ENCODE peak calls at places on chromosomes 6 and 20, in seven cellular contexts. H, M, Z, F, D, K and S are unnamed samples. For H3K4me1, the result is how much of the 10 kb centered on the place peaks cover.

GRCh38 chr20:1336699-1337387 is 7.9 kb upstream of the SDCBP2 start:
- DNase-seq in H (peak), M (peak), Z (peak), F (peak), D (peak), K (no peak), S (no peak)

GRCh38 chr20:15742627-15743026 is 830.6 kb downstream of the KIF16B start:
- DNase-seq in H (no peak), M (no peak), Z (no peak), F (no peak), D (no peak), K (no peak), S (no peak)

GRCh38 chr6:92922216-92922806 is 497.0 kb downstream of the EPHA7 start:
- DNase-seq in H (no peak), M (no peak), Z (no peak), F (no peak), D (no peak), K (no peak), S (no peak)

GRCh38 chr6:127201321-127201720 is 65.3 kb upstream of the RNF146 start:
- DNase-seq in H (no peak), M (no peak), Z (no peak), F (no peak), D (no peak), K (peak), S (no peak)

GRCh38 chr6:148997863-148998262 is 251.0 kb downstream of the UST start:
- DNase-seq in H (no peak), M (no peak), Z (no peak), F (no peak), D (no peak), K (no peak), S (no peak)

GRCh38 chr20:12345978-12346377 is 428.3 kb downstream of the BTBD3 start:
- DNase-seq in H (no peak), M (no peak), Z (no peak), F (no peak), D (no peak), K (no peak), S (no peak)

GRCh38 chr6:1604991-1605821 is 4.5 kb upstream of the FOXC1 start:
- DNase-seq in H (no peak), M (no peak), Z (no peak), F (no peak), D (peak), K (no peak), S (no peak)

GRCh38 chr6:149890629-149891045 is 7.3 kb downstream of the RAET1E start:
- DNase-seq in H (no peak), M (no peak), Z (no peak), F (no peak), D (no peak), K (peak), S (no peak)

GRCh38 chr6:75546401-75546800 is 52.8 kb upstream of the FILIP1 start:
- DNase-seq in H (no peak), M (no peak), Z (no peak), F (no peak), D (no peak), K (no peak), S (no peak)

GRCh38 chr6:39076993-39077535 is 28.5 kb downstream of the GLP1R start:
- DNase-seq in H (no peak), M (peak), Z (no peak), F (no peak), D (no peak), K (no peak), S (no peak)

GRCh38 chr20:44644384-44645131 is 6.9 kb downstream of the ADA start:
- DNase-seq in H (no peak), M (no peak), Z (no peak), F (no peak), D (no peak), K (no peak), S (no peak)
- H3K4me1 ChIP-seq in H (under half), M (half or more), Z (under half), F (under half), D (under half), K (under half), S (under half)

GRCh38 chr6:97068211-97068610 is 143.7 kb downstream of the KLHL32 start:
- DNase-seq in H (no peak), M (no peak), Z (no peak), F (no peak), D (no peak), K (peak), S (peak)
- TF ChIP-seq CTCF in H (peak), M (no peak), Z (no peak), F (peak), D (peak), K (peak), S (peak)

GRCh38 chr20:59571591-59572314 is 32.6 kb upstream of the PHACTR3 start:
- DNase-seq in H (peak), M (peak), Z (peak), F (peak), D (peak), K (peak), S (peak)
- H3K4me3 ChIP-seq in H (peak), M (peak), Z (no peak), F (peak), D (peak), K (no peak), S (no peak)

GRCh38 chr6:11128608-11129007 is 17.1 kb upstream of the ERVFRD-1 start:
- DNase-seq in H (no peak), M (no peak), Z (no peak), F (no peak), D (no peak), K (no peak), S (no peak)

GRCh38 chr6:11133281-11133680 is 21.8 kb upstream of the ERVFRD-1 start:
- DNase-seq in H (no peak), M (no peak), Z (no peak), F (no peak), D (no peak), K (no peak), S (no peak)

GRCh38 chr6:11132191-11132590 is 20.7 kb upstream of the ERVFRD-1 start:
- DNase-seq in H (no peak), M (no peak), Z (no peak), F (no peak), D (no peak), K (no peak), S (no peak)

GRCh38 chr6:11129908-11130565 is 18.5 kb upstream of the ERVFRD-1 start:
- DNase-seq in H (no peak), M (no peak), Z (no peak), F (no peak), D (no peak), K (no peak), S (no peak)

GRCh38 chr6:11130605-11131004 is 19.1 kb upstream of the ERVFRD-1 start:
- DNase-seq in H (no peak), M (no peak), Z (no peak), F (no peak), D (no peak), K (no peak), S (no peak)
- H3K4me1 ChIP-seq in H (under half), M (under half), Z (under half), F (under half), D (under half), K (under half), S (under half)

GRCh38 chr6:30489081-30490030 is at the start of gene HLA-E:
- DNase-seq in H (peak), M (peak), Z (peak), F (peak), D (peak), K (peak), S (peak)

GRCh38 chr6:30480536-30481156 is 8.7 kb upstream of the HLA-E start:
- DNase-seq in H (no peak), M (no peak), Z (no peak), F (no peak), D (no peak), K (no peak), S (no peak)

GRCh38 chr6:30481213-30481964 is 7.9 kb upstream of the HLA-E start:
- DNase-seq in H (no peak), M (no peak), Z (no peak), F (no peak), D (no peak), K (no peak), S (no peak)

GRCh38 chr6:30485236-30485635 is 4.1 kb upstream of the HLA-E start:
- DNase-seq in H (no peak), M (no peak), Z (no peak), F (no peak), D (no peak), K (no peak), S (no peak)

GRCh38 chr6:30483677-30484279 is 5.5 kb upstream of the HLA-E start:
- DNase-seq in H (no peak), M (no peak), Z (no peak), F (no peak), D (no peak), K (peak), S (no peak)
- TF ChIP-seq CTCF in H (peak), M (no peak), Z (peak), F (peak), D (peak), K (peak), S (peak)

DNA sequence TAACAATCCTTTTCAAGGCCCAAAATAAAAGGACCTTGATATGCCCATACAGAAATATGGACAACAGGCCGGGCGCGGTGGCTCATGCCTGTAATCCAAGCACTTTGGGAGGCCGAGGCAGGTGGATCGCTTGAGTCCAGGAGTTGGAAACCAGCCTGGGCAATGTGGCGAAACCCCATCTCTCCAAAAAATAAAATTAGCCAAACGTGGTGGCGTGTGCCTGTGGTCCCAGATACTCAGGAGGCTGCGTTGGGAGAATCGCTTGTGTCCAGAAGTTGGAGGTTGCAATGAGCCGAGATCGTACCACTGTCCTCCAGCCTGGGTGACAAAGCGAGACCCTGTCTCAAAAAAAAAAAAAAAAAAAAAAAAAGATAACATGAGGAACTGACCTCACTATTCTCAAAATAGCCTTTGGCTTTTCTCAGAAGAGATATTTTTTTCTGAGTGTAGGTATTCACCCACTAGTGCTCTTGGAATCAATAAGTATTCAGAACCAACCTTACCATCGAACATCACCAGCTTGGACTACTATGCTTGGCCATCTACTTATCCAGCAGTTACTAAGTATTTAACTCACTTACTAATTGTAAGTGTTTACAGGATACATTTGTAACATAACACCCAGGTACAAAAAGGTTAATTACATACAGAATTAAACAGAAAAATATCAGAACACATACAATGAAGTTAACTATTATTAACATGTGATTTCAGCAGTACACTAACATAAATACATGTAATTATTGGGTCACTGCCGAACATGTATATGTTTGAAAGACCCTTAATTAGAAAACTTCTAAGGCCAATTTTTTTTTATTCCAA is 99.2 kb downstream of the OR2B2 start:
- DNase-seq in H (no peak), M (no peak), Z (no peak), F (no peak), D (no peak), K (no peak), S (no peak)
- H3K4me3 ChIP-seq in H (no peak), M (no peak), Z (no peak), F (no peak), D (no peak), K (peak), S (peak)